ENCODE peak calls at places on chromosome 16, in four cellular contexts. G, K, X and H are unnamed samples. For H3K27me3 and H3K36me3, the result is how much of the 10 kb centered on the place peaks cover.

GRCh38 chr16:20372696-20373095 is 20.2 kb upstream of the UMOD start:
- DNase-seq in G (no peak), K (no peak), X (no peak), H (no peak)

GRCh38 chr16:78642621-78643285 is 543.3 kb downstream of the WWOX start:
- DNase-seq in G (no peak), K (no peak), X (no peak), H (no peak)

GRCh38 chr16:54118846-54119245 is 167.7 kb downstream of the IRX3 start:
- DNase-seq in G (peak), K (no peak), X (no peak), H (no peak)

GRCh38 chr16:75764154-75764768 is 38.0 kb upstream of the CPHXL start:
- DNase-seq in G (peak), K (peak), X (no peak), H (no peak)

GRCh38 chr16:29899516-29900101 is at the start of gene SEZ6L2:
- DNase-seq in G (peak), K (peak), X (peak), H (peak)

GRCh38 chr16:67719778-67720144 is 645 bp upstream of the GFOD2 start:
- DNase-seq in G (peak), K (peak), X (no peak), H (no peak)

GRCh38 chr16:72783716-72784320 is 264.1 kb downstream of the ZFHX3 start:
- DNase-seq in G (peak), K (no peak), X (no peak), H (no peak)

GRCh38 chr16:87047221-87048037 is 269.8 kb downstream of the C16orf95 start:
- DNase-seq in G (no peak), K (no peak), X (no peak), H (no peak)

GRCh38 chr16:85544668-85545067 is 68.5 kb upstream of the GSE1 start:
- DNase-seq in G (no peak), K (no peak), X (no peak), H (no peak)

GRCh38 chr16:65816556-65816955 is 549.9 kb upstream of the CDH5 start:
- DNase-seq in G (no peak), K (no peak), X (no peak), H (no peak)

GRCh38 chr16:58366247-58367031 is 25.8 kb upstream of the GINS3 start:
- DNase-seq in G (peak), K (no peak), X (no peak), H (no peak)

GRCh38 chr16:17416461-17417221 is 54.1 kb downstream of the XYLT1 start:
- DNase-seq in G (peak), K (peak), X (peak), H (peak)

GRCh38 chr16:27642753-27643152 is 92.8 kb downstream of the KATNIP start:
- DNase-seq in G (no peak), K (no peak), X (no peak), H (no peak)

GRCh38 chr16:47370536-47370935 is 90.3 kb downstream of the ITFG1 start:
- DNase-seq in G (no peak), K (no peak), X (no peak), H (no peak)

GRCh38 chr16:21566891-21567414 is 32.4 kb upstream of the METTL9 start:
- DNase-seq in G (no peak), K (no peak), X (no peak), H (no peak)

GRCh38 chr16:50153648-50154368 is 702 bp downstream of the TENT4B start:
- DNase-seq in G (no peak), K (peak), X (peak), H (no peak)

GRCh38 chr16:55257971-55258613 is 65.9 kb upstream of the IRX6 start:
- DNase-seq in G (peak), K (peak), X (peak), H (peak)

GRCh38 chr16:50618238-50618918 is 62.7 kb downstream of the SNX20 start:
- DNase-seq in G (no peak), K (no peak), X (no peak), H (no peak)

GRCh38 chr16:72357860-72358259 is 185.9 kb upstream of the PMFBP1 start:
- DNase-seq in G (peak), K (no peak), X (no peak), H (no peak)

GRCh38 chr16:85546585-85547447 is 66.3 kb upstream of the GSE1 start:
- DNase-seq in G (no peak), K (no peak), X (no peak), H (no peak)

GRCh38 chr16:21713549-21714368 is 50.0 kb downstream of the OTOA start:
- DNase-seq in G (no peak), K (no peak), X (no peak), H (no peak)

GRCh38 chr16:17273142-17273561 is 197.6 kb downstream of the XYLT1 start:
- DNase-seq in G (peak), K (no peak), X (no peak), H (peak)

GRCh38 chr16:16075463-16076399 is 126.3 kb downstream of the ABCC1 start:
- DNase-seq in G (no peak), K (peak), X (peak), H (peak)

GRCh38 chr16:69057400-69058378 is 47.8 kb upstream of the HAS3 start:
- DNase-seq in G (peak), K (no peak), X (no peak), H (no peak)

GRCh38 chr16:69049146-69049545 is 56.3 kb upstream of the HAS3 start:
- DNase-seq in G (peak), K (no peak), X (no peak), H (no peak)

GRCh38 chr16:69055003-69055402 is 50.5 kb upstream of the HAS3 start:
- DNase-seq in G (peak), K (no peak), X (no peak), H (no peak)
- H3K27me3 ChIP-seq in G (under half), K (under half), X (under half), H (under half)

GRCh38 chr16:25045696-25046381 is 30.7 kb upstream of the ARHGAP17 start:
- DNase-seq in G (peak), K (no peak), X (no peak), H (no peak)

GRCh38 chr16:25051446-25052160 is 36.4 kb upstream of the ARHGAP17 start:
- DNase-seq in G (peak), K (no peak), X (no peak), H (no peak)

GRCh38 chr16:25052530-25052929 is 37.4 kb upstream of the ARHGAP17 start:
- DNase-seq in G (no peak), K (no peak), X (no peak), H (no peak)

DNA sequence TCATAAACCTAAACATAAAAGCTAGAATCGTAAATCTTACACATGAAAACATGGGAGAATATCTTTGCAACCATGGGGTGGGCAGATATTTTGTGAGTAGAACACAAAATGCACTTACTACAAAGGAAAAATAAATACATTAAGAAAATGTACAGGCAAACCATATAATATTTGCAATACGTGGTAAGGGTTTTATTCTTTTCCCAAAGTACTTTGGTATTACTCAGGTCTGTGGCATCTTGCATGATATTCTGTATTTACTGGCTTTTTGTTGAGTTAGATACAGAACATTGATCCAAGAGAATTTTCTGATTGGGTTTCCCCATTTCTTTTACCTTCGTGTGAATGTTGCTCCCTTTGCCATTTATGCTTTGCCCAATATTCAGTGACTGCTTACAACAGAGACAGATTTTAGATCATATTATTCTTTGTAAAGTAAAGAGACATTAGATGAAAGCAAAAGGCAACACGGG is 33.0 kb upstream of the ARHGAP17 start:
- DNase-seq in G (no peak), K (no peak), X (no peak), H (no peak)
- H3K4me3 ChIP-seq in G (peak), K (peak), X (peak), H (peak)

GRCh38 chr16:25052161-25052511 is 37.0 kb upstream of the ARHGAP17 start:
- DNase-seq in G (no peak), K (no peak), X (no peak), H (no peak)
- H3K36me3 ChIP-seq in G (under half), K (under half), X (under half), H (under half)

DNA sequence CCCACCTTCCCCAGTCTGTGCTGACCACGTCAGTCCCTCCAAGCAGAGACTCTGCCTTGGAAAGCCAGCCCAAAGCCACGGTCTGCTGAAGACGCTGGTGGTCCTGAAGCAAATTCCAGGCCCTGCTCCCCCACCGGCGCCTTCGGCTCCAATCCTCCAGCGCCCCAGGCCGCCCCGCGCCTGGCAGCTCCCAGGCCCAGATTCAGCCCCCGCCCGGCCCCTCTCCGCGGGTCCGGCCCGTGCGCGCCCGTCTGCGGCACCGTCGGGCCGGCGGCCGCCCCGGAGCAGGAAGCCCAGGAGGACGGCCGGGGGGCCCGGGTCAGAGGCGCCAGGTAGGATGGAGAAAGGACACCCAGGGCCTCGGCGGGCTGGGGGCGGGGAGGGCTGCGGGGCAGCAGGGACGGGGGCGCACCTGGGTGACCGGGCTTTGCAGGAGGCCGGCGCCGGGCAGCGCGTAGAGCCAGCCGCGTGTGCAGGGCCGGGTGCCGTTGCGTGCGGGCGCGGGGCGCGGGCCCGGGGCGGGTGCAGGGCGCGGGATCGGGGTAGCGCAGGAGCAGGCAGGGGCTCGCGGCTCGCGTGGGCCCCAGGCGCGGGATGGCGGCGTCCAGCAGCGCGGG is 621 bp upstream of the SLC22A31 start:
- DNase-seq in G (no peak), K (no peak), X (peak), H (no peak)
- H3K27me3 ChIP-seq in G (under half), K (under half), X (half or more), H (under half)

DNA sequence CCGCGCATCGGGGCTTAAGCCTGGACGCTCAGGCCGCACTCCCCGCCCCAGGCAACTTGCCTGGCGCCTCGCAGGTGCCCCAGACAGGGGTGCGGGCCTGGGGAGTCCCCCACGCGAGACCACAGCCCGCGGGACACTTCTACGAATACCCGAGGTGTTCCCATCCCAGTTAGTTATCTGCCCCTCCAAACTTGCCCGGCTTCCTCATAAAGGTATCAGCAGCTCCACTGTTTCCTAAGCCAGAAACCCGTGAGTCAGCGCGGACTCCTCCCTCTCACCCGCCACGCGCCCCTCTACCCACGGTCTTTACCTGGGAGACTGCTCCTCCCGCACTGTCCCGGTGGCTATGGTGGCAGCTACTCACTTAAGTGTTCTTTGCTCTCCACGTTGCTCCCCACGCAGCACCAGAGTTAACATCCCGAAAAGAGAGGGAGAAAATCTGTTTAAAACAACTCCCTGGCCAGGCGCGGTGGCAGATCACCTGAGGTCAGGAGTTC is 1.0 kb upstream of the CREBBP start:
- DNase-seq in G (no peak), K (no peak), X (no peak), H (no peak)
- H3K4me3 ChIP-seq in G (peak), K (peak), X (peak), H (peak)

GRCh38 chr16:23527961-23528634 is 17.8 kb upstream of the GGA2 start:
- DNase-seq in G (no peak), K (no peak), X (no peak), H (no peak)
- H3K36me3 ChIP-seq in G (under half), K (under half), X (half or more), H (half or more)

GRCh38 chr16:88432174-88432573 is 20.9 kb upstream of the ZFPM1 start:
- DNase-seq in G (no peak), K (no peak), X (no peak), H (no peak)

GRCh38 chr16:88431651-88432050 is 21.4 kb upstream of the ZFPM1 start:
- DNase-seq in G (no peak), K (no peak), X (no peak), H (no peak)

GRCh38 chr16:88433632-88434352 is 19.3 kb upstream of the ZFPM1 start:
- DNase-seq in G (no peak), K (no peak), X (no peak), H (no peak)

GRCh38 chr16:88434353-88434690 is 18.8 kb upstream of the ZFPM1 start:
- DNase-seq in G (no peak), K (no peak), X (no peak), H (no peak)

DNA sequence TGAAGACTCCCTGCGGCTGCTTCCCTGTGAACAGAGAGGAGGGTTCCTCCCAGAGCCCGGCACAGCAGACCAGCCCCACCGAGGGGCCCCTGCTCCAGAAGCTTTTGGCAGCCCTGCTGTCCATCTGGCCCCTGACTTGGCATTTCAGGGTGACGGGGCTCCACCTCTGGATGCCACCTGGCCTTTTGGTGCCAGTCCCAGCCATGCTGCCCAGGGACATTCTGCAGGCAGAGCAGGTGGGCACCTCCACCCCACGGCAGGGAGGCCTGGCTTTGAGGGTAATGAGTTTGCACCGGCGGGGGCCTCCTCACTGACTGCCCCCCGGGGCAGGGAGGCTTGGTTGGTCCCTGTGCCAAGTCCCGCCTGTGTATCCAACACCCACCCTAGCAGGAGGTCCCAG is 20.3 kb upstream of the ZFPM1 start:
- DNase-seq in G (no peak), K (no peak), X (no peak), H (no peak)
- H3K27me3 ChIP-seq in G (under half), K (under half), X (under half), H (under half)

GRCh38 chr16:81175325-81175891 is 63.1 kb upstream of the BCO1 start:
- DNase-seq in G (peak), K (no peak), X (no peak), H (no peak)
- H3K4me3 ChIP-seq in G (no peak), K (no peak), X (no peak), H (no peak)

DNA sequence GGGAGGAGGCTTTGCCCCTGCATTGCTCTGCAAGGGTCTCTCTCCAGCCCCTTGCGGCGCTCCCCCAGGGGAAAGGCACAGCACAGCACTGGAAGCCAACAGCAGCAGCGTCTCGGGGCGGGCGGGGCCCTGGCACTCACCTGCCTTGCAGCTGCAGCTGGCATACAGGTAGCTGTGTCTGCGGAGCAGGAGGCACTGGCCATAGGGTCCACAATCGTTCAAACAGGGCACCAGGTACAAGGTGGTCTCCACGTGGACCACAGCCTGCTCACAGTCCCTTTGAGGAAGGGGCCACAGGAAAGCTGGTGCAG is 4.2 kb upstream of the MRPL28 start:
- DNase-seq in G (no peak), K (no peak), X (no peak), H (no peak)
- H3K36me3 ChIP-seq in G (under half), K (under half), X (half or more), H (under half)

DNA sequence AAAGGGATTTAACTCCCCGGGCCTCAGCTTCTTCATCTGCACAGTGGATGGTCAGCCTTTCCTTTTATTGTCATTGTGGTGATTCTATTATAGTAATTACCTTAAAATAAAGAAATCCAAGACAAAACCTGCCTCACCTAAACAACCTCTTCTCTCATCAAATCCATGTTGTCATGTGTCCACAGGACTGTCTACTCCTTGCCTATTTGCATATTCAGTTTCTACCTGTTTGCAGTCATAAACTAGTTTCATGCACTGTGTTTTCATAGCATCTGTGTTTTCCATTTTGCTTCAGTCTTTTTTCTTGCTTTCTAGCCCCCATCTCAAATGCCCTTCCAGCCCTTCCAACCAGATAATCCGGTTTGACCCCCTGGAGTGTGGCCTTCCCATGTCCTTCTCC is 44.3 kb upstream of the CPNE2 start:
- DNase-seq in G (no peak), K (no peak), X (no peak), H (no peak)
- H3K27me3 ChIP-seq in G (under half), K (under half), X (under half), H (under half)